ENCODE peak calls at places on chromosomes 7 and 10, in five cellular contexts. V is breast epithelium, A is OCI-LY7, T is ovary, Q is GM23338. G is an unnamed sample.

GRCh38 chr7:155218276-155219153 is 79.2 kb upstream of the INSIG1 start:
- DNase-seq in V (peak; percentile 40), A (no peak), T (no peak), Q (no peak), G (no peak)

GRCh38 chr7:139426258-139427028 is 57.0 kb downstream of the KLRG2 start:
- DNase-seq in V (no peak), A (no peak), T (no peak), Q (no peak), G (no peak)

GRCh38 chr7:138842111-138842510 is 44.1 kb upstream of the ATP6V0A4 start:
- DNase-seq in V (no peak), A (no peak), T (no peak), Q (peak; percentile 54), G (no peak)

GRCh38 chr10:91883549-91884542 is 25.4 kb downstream of the FGFBP3 start:
- DNase-seq in V (peak; percentile 54), A (no peak), T (peak; percentile 30), Q (peak; percentile 55), G (no peak)

GRCh38 chr7:47497367-47498096 is 84.4 kb downstream of the TNS3 start:
- DNase-seq in V (no peak), A (peak; percentile 87), T (no peak), Q (no peak), G (no peak)

GRCh38 chr7:91941450-91941849 is 788 bp downstream of the AKAP9 start:
- DNase-seq in V (no peak), A (peak; percentile 68), T (no peak), Q (peak; percentile 52), G (peak; percentile 3)

GRCh38 chr10:47244560-47245500 is 55.2 kb upstream of the GDF10 start:
- DNase-seq in V (no peak), A (no peak), T (no peak), Q (no peak), G (no peak)

GRCh38 chr7:123824754-123825067 is 20.3 kb upstream of the HYAL4 start:
- DNase-seq in V (no peak), A (no peak), T (no peak), Q (no peak), G (no peak)

GRCh38 chr7:116801092-116801710 is 61.2 kb upstream of the CAPZA2 start:
- DNase-seq in V (no peak), A (no peak), T (no peak), Q (no peak), G (no peak)

GRCh38 chr10:103792547-103792946 is 62.8 kb downstream of the SH3PXD2A start:
- DNase-seq in V (no peak), A (no peak), T (no peak), Q (no peak), G (no peak)

GRCh38 chr7:74292757-74293576 is 3.8 kb downstream of the CLIP2 start:
- DNase-seq in V (no peak), A (no peak), T (no peak), Q (no peak), G (no peak)
- H3K27ac ChIP-seq in V (no peak overlapping the region), A (no peak overlapping the region), T (no peak overlapping the region), Q (peak overlapping the region; percentile 55), G (no peak overlapping the region)

DNA sequence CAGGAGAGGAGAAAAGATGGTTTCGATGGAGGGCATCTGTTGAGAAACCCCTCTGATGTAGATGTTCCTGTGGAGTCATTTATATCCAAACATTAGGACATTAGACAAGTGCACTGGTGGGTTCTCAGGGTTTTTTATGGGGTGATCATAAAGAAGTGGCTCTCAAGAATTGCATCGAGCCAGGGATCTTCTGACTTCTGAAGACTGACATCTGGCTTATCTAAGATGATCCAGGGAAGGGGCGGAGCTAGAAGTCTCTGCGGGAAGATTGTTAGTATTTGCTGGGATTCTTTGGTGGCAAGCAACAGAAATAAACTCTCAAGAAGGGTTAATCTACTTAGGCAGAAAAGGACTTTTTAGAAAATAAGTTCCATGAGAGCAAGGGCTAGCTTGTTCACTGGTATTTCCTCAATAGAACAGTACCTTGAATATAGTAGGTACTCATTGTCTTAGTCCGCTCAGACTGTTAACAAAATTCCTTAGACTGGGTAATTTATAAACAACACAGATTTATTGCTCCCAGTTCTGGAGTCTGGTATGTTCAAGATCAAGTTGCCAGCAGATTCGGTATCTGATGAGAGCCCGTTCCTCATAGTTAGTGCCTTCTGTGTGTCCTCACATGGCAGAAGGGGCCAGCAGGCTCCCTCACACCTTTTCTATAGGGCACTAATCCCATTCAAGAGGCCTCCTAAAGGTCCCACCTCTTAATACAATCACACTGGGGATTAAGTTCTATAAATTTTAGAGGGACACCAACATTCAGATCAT is 28.5 kb upstream of the SYPL1 start:
- DNase-seq in V (no peak), A (no peak), T (no peak), Q (no peak), G (no peak)
- H3K27ac ChIP-seq in V (no peak overlapping the region), A (no peak overlapping the region), T (no peak overlapping the region), Q (no peak overlapping the region), G (no peak overlapping the region)

DNA sequence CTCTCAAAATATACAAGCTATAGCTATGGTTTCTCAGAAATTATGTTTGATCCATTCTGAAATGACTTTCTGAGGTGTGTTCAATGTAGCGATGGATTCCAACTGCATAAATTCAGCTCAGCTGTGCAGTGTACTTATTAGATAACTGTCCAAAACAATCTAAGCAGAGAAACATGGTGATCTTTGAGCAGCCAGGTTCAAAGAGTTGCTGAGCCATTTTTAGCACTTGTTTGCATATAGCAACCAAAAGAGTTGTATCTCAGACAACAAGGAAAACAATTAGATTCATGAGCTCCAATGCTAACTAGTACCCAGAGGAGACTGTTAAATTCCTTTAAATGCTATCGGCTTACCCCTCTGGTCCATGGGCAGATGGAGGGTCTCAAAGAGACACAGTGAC is 15.9 kb upstream of the KCNIP2 start:
- DNase-seq in V (no peak), A (no peak), T (no peak), Q (no peak), G (no peak)
- H3K27ac ChIP-seq in V (no peak overlapping the region), A (no peak overlapping the region), T (no peak overlapping the region), Q (no peak overlapping the region), G (no peak overlapping the region)

GRCh38 chr7:150363872-150364271 is 4.8 kb upstream of the REPIN1 start:
- DNase-seq in V (no peak), A (peak; percentile 72), T (no peak), Q (no peak), G (no peak)

GRCh38 chr7:150368098-150368883 is at the start of gene REPIN1:
- DNase-seq in V (peak; percentile 96), A (peak; percentile 80), T (peak; percentile 92), Q (peak; percentile 84), G (peak; percentile 90)

GRCh38 chr7:150367677-150368097 is 935 bp upstream of the REPIN1 start:
- DNase-seq in V (no peak), A (no peak), T (no peak), Q (no peak), G (no peak)

GRCh38 chr7:150367187-150367510 is 1.5 kb upstream of the REPIN1 start:
- DNase-seq in V (no peak), A (no peak), T (no peak), Q (no peak), G (no peak)

GRCh38 chr7:150365673-150366398 is 2.8 kb upstream of the REPIN1 start:
- DNase-seq in V (no peak), A (no peak), T (no peak), Q (peak; percentile 67), G (no peak)
- H3K27ac ChIP-seq in V (peak overlapping the region; percentile 98), A (peak overlapping the region; percentile 6), T (no peak overlapping the region), Q (peak overlapping the region; percentile 17), G (no peak overlapping the region)

GRCh38 chr10:122132331-122132755 is 138.8 kb upstream of the BTBD16 start:
- DNase-seq in V (no peak), A (no peak), T (no peak), Q (peak; percentile 66), G (no peak)

GRCh38 chr10:122127943-122128342 is 139.0 kb downstream of the TACC2 start:
- DNase-seq in V (no peak), A (no peak), T (no peak), Q (no peak), G (no peak)

GRCh38 chr10:122132882-122133634 is 138.0 kb upstream of the BTBD16 start:
- DNase-seq in V (no peak), A (no peak), T (no peak), Q (no peak), G (no peak)

GRCh38 chr10:122128357-122128756 is 139.4 kb downstream of the TACC2 start:
- DNase-seq in V (no peak), A (no peak), T (no peak), Q (no peak), G (no peak)

DNA sequence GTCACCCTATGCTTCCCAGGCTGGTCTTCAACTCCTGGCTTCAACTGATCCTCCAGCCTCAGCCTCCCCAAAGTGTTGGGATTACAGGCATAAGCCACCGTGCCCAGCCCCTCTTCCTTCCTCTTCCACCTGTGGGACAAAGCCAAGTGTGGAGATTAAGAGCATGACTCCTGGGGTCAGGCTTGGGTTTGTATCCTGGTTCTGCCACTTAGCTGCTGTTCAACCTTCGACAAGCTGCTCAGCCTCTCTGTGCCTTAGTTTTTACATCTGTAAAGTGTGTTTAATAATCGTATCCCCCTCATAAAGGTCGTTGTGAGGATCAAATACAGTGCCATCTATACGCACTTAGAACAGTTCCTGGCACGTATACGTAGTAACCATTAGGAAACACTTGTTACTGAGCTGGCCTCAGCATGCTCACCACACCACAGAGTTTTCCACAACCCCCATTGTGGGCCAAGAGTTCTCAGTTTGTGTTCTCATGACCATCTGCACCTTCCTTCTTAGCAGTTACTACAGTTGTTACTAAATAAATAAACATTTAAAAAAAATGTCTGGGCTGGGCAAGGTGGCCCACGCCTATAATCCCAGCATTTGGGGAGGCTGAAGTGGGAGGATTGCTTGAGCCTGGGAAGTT is 140.5 kb upstream of the BTBD16 start:
- DNase-seq in V (no peak), A (no peak), T (no peak), Q (no peak), G (no peak)
- H3K27ac ChIP-seq in V (no peak overlapping the region), A (no peak overlapping the region), T (no peak overlapping the region), Q (no peak overlapping the region), G (no peak overlapping the region)